ENCODE peak calls at places on chromosomes 2 and 18, in nine cellular contexts. X, I, E, H, G, P, Y, K and S are unnamed samples.

GRCh38 chr2:236794074-236794473 is 224.4 kb downstream of the ACKR3 start:
- DNase-seq in X (no peak), I (peak; percentile 17), E (peak; percentile 73), H (no peak), G (no peak), P (no peak), Y (no peak), K (no peak), S (no peak)

GRCh38 chr2:16656087-16656486 is 9.5 kb downstream of the CYRIA start:
- DNase-seq in X (no peak), I (no peak), E (no peak), H (no peak), G (no peak), P (no peak), Y (no peak), K (no peak), S (no peak)

GRCh38 chr2:40030451-40030975 is 251.5 kb upstream of the THUMPD2 start:
- DNase-seq in X (no peak), I (no peak), E (no peak), H (peak; percentile 6), G (no peak), P (no peak), Y (no peak), K (no peak), S (no peak)

GRCh38 chr2:71299507-71299906 is 32.1 kb upstream of the ZNF638 start:
- DNase-seq in X (peak; percentile 45), I (peak; percentile 66), E (peak; percentile 43), H (peak; percentile 63), G (no peak), P (peak; percentile 46), Y (no peak), K (no peak), S (no peak)

GRCh38 chr2:112841399-112842044 is 4.9 kb upstream of the IL1B start:
- DNase-seq in X (no peak), I (no peak), E (no peak), H (peak; percentile 68), G (no peak), P (peak; percentile 45), Y (no peak), K (no peak), S (no peak)

GRCh38 chr2:191245046-191245868 is at the start of gene MYO1B:
- DNase-seq in X (no peak), I (peak; percentile 59), E (peak; percentile 74), H (peak; percentile 77), G (peak; percentile 17), P (peak; percentile 68), Y (peak; percentile 54), K (no peak), S (peak; percentile 91)

GRCh38 chr2:217777906-217778305 is 224.9 kb downstream of the TNS1 start:
- DNase-seq in X (no peak), I (no peak), E (no peak), H (no peak), G (no peak), P (no peak), Y (no peak), K (no peak), S (no peak)

GRCh38 chr2:155141418-155141817 is 442.9 kb downstream of the KCNJ3 start:
- DNase-seq in X (peak; percentile 26), I (no peak), E (no peak), H (no peak), G (no peak), P (no peak), Y (no peak), K (no peak), S (no peak)

GRCh38 chr2:98016908-98017700 is 21.4 kb upstream of the TMEM131 start:
- DNase-seq in X (no peak), I (no peak), E (peak; percentile 12), H (no peak), G (no peak), P (no peak), Y (no peak), K (no peak), S (no peak)

GRCh38 chr18:63982361-63982760 is 12.5 kb downstream of the SERPINB8 start:
- DNase-seq in X (no peak), I (no peak), E (no peak), H (no peak), G (no peak), P (no peak), Y (no peak), K (no peak), S (no peak)

GRCh38 chr2:108958632-108959341 is 30.2 kb downstream of the EDAR start:
- DNase-seq in X (no peak), I (no peak), E (no peak), H (no peak), G (no peak), P (no peak), Y (no peak), K (no peak), S (no peak)

GRCh38 chr2:197889041-197889440 is 84.6 kb downstream of the PLCL1 start:
- DNase-seq in X (peak; percentile 50), I (peak; percentile 61), E (peak; percentile 82), H (peak; percentile 75), G (no peak), P (peak; percentile 57), Y (no peak), K (peak; percentile 17), S (no peak)

GRCh38 chr18:58584219-58585127 is 44.4 kb downstream of the ALPK2 start:
- DNase-seq in X (no peak), I (peak; percentile 75), E (no peak), H (peak; percentile 60), G (no peak), P (no peak), Y (no peak), K (peak; percentile 52), S (no peak)
- TF ChIP-seq CTCF in X (no peak), I (peak; percentile 14), E (no peak), H (no peak), G (no peak), P (no peak), Y (no peak), K (no peak), S (no peak)

GRCh38 chr2:95278051-95278471 is 3.8 kb downstream of the PROM2 start:
- DNase-seq in X (no peak), I (peak; percentile 30), E (peak; percentile 91), H (peak; percentile 62), G (no peak), P (no peak), Y (peak; percentile 6), K (peak; percentile 18), S (peak; percentile 12)
- TF ChIP-seq CTCF in X (no peak), I (no peak), E (no peak), H (no peak), G (no peak), P (no peak), Y (no peak), K (no peak), S (no peak)

DNA sequence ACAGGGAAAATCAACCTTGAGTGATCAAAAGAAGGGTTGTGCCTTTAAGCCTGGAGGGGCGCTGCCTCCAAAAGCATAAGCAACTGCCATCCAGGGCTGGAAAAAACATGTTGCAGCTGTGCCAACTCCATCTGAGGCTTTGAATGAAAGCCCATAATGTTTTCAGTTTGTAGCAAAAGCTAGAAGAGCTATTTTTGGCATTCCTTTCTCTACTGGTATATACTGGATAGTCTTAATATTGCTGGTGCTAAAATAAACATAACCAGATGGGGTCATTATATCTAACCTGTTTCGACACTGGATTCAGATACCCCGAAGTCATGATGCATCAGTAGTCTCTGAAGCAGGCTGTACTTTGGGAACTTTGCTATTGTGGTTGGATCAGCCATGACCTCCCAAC is 25.1 kb downstream of the ANXA4 start:
- DNase-seq in X (no peak), I (peak; percentile 77), E (no peak), H (peak; percentile 46), G (no peak), P (no peak), Y (no peak), K (peak; percentile 71), S (no peak)
- TF ChIP-seq CTCF in X (no peak), I (peak; percentile 9), E (no peak), H (no peak), G (no peak), P (no peak), Y (no peak), K (peak; percentile 35), S (no peak)

DNA sequence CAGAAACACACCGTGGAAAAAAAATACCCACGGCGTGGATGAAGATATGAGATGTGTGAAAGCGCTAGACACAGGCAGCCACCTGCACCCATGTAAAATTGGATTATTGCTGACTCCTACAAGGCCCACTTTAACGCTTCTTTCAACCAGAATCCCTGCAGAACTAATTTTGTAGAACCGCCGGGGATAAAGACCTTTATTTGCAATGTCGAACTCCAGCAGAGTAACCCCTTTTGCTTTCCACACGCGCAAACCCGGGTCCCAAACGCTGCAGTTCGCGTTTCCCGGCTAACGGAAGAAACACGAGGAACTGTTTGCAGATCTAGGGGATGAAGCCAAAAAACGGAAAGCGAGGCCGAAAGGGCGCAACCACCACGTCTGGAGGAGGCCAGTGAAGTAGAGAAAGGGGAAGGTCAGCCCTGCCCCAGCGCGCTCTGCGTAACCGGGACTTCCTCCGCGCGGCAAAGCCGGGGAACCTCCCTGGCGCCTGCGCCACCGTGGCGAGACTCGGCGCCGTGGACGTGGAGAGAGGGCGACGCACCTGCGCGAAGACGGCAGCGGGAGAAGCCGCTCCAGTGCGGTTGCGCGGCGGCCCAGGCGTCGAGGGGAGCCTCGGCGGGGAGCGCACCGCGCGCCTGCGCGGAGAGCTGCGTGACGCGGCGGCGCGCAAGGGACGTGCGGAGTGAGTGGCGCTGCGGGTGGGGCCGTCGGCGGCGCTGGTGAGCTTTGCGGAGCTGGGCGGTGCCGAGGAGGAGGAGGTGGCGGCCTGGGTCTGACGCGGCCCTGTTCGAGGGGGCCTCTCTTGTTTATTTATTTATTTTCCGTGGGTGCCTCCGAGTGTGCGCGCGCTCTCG is at the start of gene PPP1CB:
- DNase-seq in X (peak; percentile 93), I (peak; percentile 99), E (peak; percentile 89), H (peak; percentile 98), G (peak; percentile 89), P (peak; percentile 93), Y (peak; percentile 97), K (peak; percentile 84), S (peak; percentile 96)
- TF ChIP-seq CTCF in X (peak; percentile 37), I (peak; percentile 28), E (peak; percentile 44), H (no peak), G (no peak), P (peak; percentile 42), Y (no peak), K (no peak), S (peak; percentile 28)

GRCh38 chr2:241149925-241150659 is at the start of gene PPP1R7:
- DNase-seq in X (peak; percentile 96), I (peak; percentile 95), E (peak; percentile 88), H (peak; percentile 92), G (peak; percentile 88), P (peak; percentile 99), Y (peak; percentile 92), K (peak; percentile 55), S (peak; percentile 95)
- TF ChIP-seq CTCF in X (no peak), I (no peak), E (peak; percentile 17), H (no peak), G (peak; percentile 15), P (peak; percentile 68), Y (no peak), K (no peak), S (no peak)

GRCh38 chr2:145654746-145655145 is 1134.8 kb upstream of the ZEB2 start:
- DNase-seq in X (no peak), I (no peak), E (no peak), H (no peak), G (no peak), P (no peak), Y (no peak), K (no peak), S (no peak)
- TF ChIP-seq CTCF in X (no peak), I (no peak), E (no peak), H (no peak), G (no peak), P (no peak), Y (no peak), K (no peak), S (no peak)